ENCODE peak calls at places on chromosomes 2 and 18, in five cellular contexts. Y is stromal cell of bone marrow; K is aorta; T is activated CD4-positive, alpha-beta T cell treated with anti-CD3 and anti-CD28 coated beads, Interleukin-2, amount 50 U/mL, for 1 hour; G is GDM1. U is an unnamed sample.

GRCh38 chr2:63983986-63984605 is 35.1 kb downstream of the VPS54 start:
- DNase-seq in Y (no peak), K (no peak), T (no peak), G (no peak), U (no peak)

GRCh38 chr2:71603851-71604708 is 150.7 kb downstream of the DYSF start:
- DNase-seq in Y (no peak), K (peak), T (no peak), G (no peak), U (no peak)

GRCh38 chr2:19807346-19807745 is 94.4 kb downstream of the TTC32 start:
- DNase-seq in Y (no peak), K (no peak), T (no peak), G (no peak), U (no peak)

GRCh38 chr2:31087491-31087890 is 50.7 kb downstream of the GALNT14 start:
- DNase-seq in Y (no peak), K (no peak), T (no peak), G (no peak), U (no peak)

GRCh38 chr18:78697446-78697845 is 282.2 kb upstream of the SALL3 start:
- DNase-seq in Y (no peak), K (no peak), T (no peak), G (no peak), U (no peak)

GRCh38 chr18:50866765-50867164 is 12.2 kb upstream of the ME2 start:
- DNase-seq in Y (no peak), K (no peak), T (no peak), G (no peak), U (peak)

GRCh38 chr2:137199751-137200150 is 434.4 kb downstream of the THSD7B start:
- DNase-seq in Y (no peak), K (no peak), T (no peak), G (no peak), U (no peak)

GRCh38 chr2:148794558-148794957 is 80.5 kb upstream of the KIF5C start:
- DNase-seq in Y (peak), K (no peak), T (no peak), G (no peak), U (no peak)

GRCh38 chr2:69567909-69568300 is 75.6 kb downstream of the AAK1 start:
- DNase-seq in Y (no peak), K (no peak), T (no peak), G (no peak), U (no peak)

GRCh38 chr2:202113571-202114142 is 40.6 kb downstream of the KIAA2012 start:
- DNase-seq in Y (peak), K (no peak), T (no peak), G (no peak), U (no peak)

GRCh38 chr2:160294339-160294803 is 94.3 kb upstream of the ITGB6 start:
- DNase-seq in Y (peak), K (peak), T (no peak), G (no peak), U (no peak)

GRCh38 chr2:133657591-133657990 is 89.3 kb upstream of the NCKAP5 start:
- DNase-seq in Y (no peak), K (no peak), T (no peak), G (no peak), U (no peak)

GRCh38 chr2:237863659-237864029 is 4.2 kb downstream of the RAMP1 start:
- DNase-seq in Y (no peak), K (peak), T (no peak), G (no peak), U (no peak)

GRCh38 chr18:48940854-48941531 is 9.8 kb downstream of the SMAD7 start:
- DNase-seq in Y (no peak), K (no peak), T (peak), G (peak), U (no peak)

GRCh38 chr18:58216071-58216471 is 172.0 kb downstream of the NEDD4L start:
- DNase-seq in Y (no peak), K (no peak), T (no peak), G (no peak), U (no peak)

GRCh38 chr2:46311651-46312223 is 14.5 kb downstream of the EPAS1 start:
- DNase-seq in Y (peak), K (no peak), T (no peak), G (no peak), U (no peak)

GRCh38 chr2:25251461-25252273 is 83.3 kb upstream of the POMC start:
- DNase-seq in Y (no peak), K (peak), T (peak), G (no peak), U (peak)

GRCh38 chr2:117825437-117825836 is 10.9 kb downstream of the DDX18 start:
- DNase-seq in Y (no peak), K (no peak), T (no peak), G (no peak), U (no peak)

GRCh38 chr18:79366177-79367094 is 29.3 kb upstream of the NFATC1 start:
- DNase-seq in Y (peak), K (no peak), T (no peak), G (no peak), U (no peak)

GRCh38 chr2:237073552-237073951 is 12.1 kb upstream of the COPS8 start:
- DNase-seq in Y (peak), K (no peak), T (no peak), G (no peak), U (no peak)

GRCh38 chr2:29951561-29951960 is 30.2 kb upstream of the ALK start:
- DNase-seq in Y (no peak), K (no peak), T (no peak), G (no peak), U (no peak)

GRCh38 chr2:74747411-74748080 is 86.4 kb upstream of the HK2 start:
- DNase-seq in Y (peak), K (no peak), T (no peak), G (no peak), U (no peak)

GRCh38 chr2:188897096-188897495 is 77.1 kb upstream of the COL3A1 start:
- DNase-seq in Y (peak), K (no peak), T (no peak), G (no peak), U (no peak)

GRCh38 chr18:24600076-24600654 is 139.7 kb downstream of the HRH4 start:
- DNase-seq in Y (peak), K (no peak), T (no peak), G (peak), U (peak)

GRCh38 chr2:179106342-179107178 is 56.6 kb upstream of the CCDC141 start:
- DNase-seq in Y (peak), K (no peak), T (no peak), G (no peak), U (peak)

GRCh38 chr2:175837046-175837445 is 165.0 kb downstream of the LNPK start:
- DNase-seq in Y (peak), K (no peak), T (no peak), G (no peak), U (no peak)

GRCh38 chr18:63832470-63832869 is 55.0 kb upstream of the SERPINB2 start:
- DNase-seq in Y (peak), K (no peak), T (no peak), G (no peak), U (no peak)

GRCh38 chr2:234950730-234951385 is 959 bp upstream of the SH3BP4 start:
- DNase-seq in Y (no peak), K (peak), T (no peak), G (no peak), U (no peak)

GRCh38 chr2:142952793-142953192 is 75.3 kb downstream of the KYNU start:
- DNase-seq in Y (no peak), K (no peak), T (no peak), G (no peak), U (no peak)

U was measured in AML-193.